ENCODE peak calls at places on chromosome 9, in five cellular contexts. R is effector memory CD4-positive, alpha-beta T cell; M is adipocyte; I is tibial nerve; K is CD4-positive, alpha-beta T cell. D is an unnamed sample.

GRCh38 chr9:127961613-127962150 is 19.1 kb downstream of the EEIG1 start:
- DNase-seq in R (no peak), M (no peak), K (no peak), I (no peak), D (no peak)

GRCh38 chr9:82736126-82736525 is 326.8 kb downstream of the RASEF start:
- DNase-seq in K (no peak), M (no peak), I (no peak), R (no peak), D (no peak)

GRCh38 chr9:93893899-93894690 is 61.1 kb downstream of the BARX1 start:
- DNase-seq in R (no peak), I (no peak), K (no peak), M (no peak), D (peak; percentile 58)

GRCh38 chr9:79955300-79955699 is 383.5 kb downstream of the TLE4 start:
- DNase-seq in R (no peak), I (no peak), K (no peak), M (no peak), D (no peak)

GRCh38 chr9:127485995-127486394 is 34.7 kb downstream of the LRSAM1 start:
- DNase-seq in R (no peak), I (no peak), K (no peak), M (no peak), D (no peak)

GRCh38 chr9:121946465-121946864 is 146.6 kb downstream of the TTLL11 start:
- DNase-seq in R (no peak), K (no peak), M (no peak), I (no peak), D (no peak)

GRCh38 chr9:87076825-87077224 is 129.5 kb upstream of the GAS1 start:
- DNase-seq in M (no peak), I (no peak), K (no peak), R (no peak), D (no peak)

GRCh38 chr9:122218070-122218884 is 10.5 kb downstream of the LHX6 start:
- DNase-seq in R (no peak), M (no peak), I (no peak), K (no peak), D (no peak)

GRCh38 chr9:113537227-113537810 is 73.8 kb downstream of the RGS3 start:
- DNase-seq in M (no peak), R (no peak), K (no peak), I (no peak), D (no peak)

GRCh38 chr9:19130436-19130835 is 3.1 kb upstream of the PLIN2 start:
- DNase-seq in K (no peak), I (no peak), R (no peak), M (no peak), D (no peak)

GRCh38 chr9:16398676-16399075 is 471.8 kb downstream of the BNC2 start:
- DNase-seq in R (no peak), K (no peak), M (no peak), I (no peak), D (no peak)

GRCh38 chr9:98998441-98999151 is 54.9 kb downstream of the COL15A1 start:
- DNase-seq in I (peak; percentile 81), M (peak; percentile 75), K (peak; percentile 23), R (peak; percentile 5), D (peak; percentile 84)

GRCh38 chr9:134722120-134722701 is 80.6 kb downstream of the COL5A1 start:
- DNase-seq in M (peak; percentile 36), K (no peak), R (no peak), I (no peak), D (no peak)

GRCh38 chr9:116372786-116373185 is 219.2 kb downstream of the PAPPA start:
- DNase-seq in I (no peak), K (no peak), R (no peak), M (no peak), D (no peak)

GRCh38 chr9:134602547-134603362 is 38.8 kb upstream of the COL5A1 start:
- DNase-seq in I (peak; percentile 32), K (no peak), R (no peak), M (peak; percentile 97), D (peak; percentile 12)

GRCh38 chr9:12544700-12545099 is 148.5 kb upstream of the TYRP1 start:
- DNase-seq in R (no peak), I (no peak), M (no peak), K (no peak), D (no peak)

DNA sequence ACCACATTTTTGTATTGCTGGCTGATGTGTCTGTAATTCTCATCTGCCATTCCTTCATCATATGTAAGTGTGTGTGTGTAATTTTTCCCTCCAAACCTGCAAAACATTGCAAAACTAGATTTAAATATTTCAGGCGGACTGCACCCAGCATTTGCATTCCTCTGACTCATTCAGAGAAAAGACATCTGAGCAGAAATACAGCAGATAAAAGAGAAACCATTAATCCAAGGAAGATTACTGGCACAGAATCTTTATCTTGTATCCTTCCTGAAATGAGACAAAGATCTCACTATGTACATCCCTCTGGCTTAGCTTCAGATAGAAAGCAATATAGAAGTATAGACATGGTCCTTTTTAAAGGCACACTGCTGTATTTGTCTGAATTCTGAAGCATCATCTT is 275.3 kb downstream of the TMEM38B start:
- DNase-seq in R (no peak), I (no peak), K (no peak), M (no peak), D (no peak)
- H3K9me3 ChIP-seq in R (no peaks in the 10 kb centered on the region), I (no peaks in the 10 kb centered on the region), K (no peaks in the 10 kb centered on the region), M (no peaks in the 10 kb centered on the region), D (no peaks in the 10 kb centered on the region)

GRCh38 chr9:130660326-130660682 is 4.1 kb upstream of the PRDM12 start:
- DNase-seq in M (no peak), R (no peak), K (no peak), I (no peak), D (no peak)
- H3K9me3 ChIP-seq in M (peaks cover 6% of the 10 kb centered on the region), R (no peaks in the 10 kb centered on the region), K (no peaks in the 10 kb centered on the region), I (no peaks in the 10 kb centered on the region), D (no peaks in the 10 kb centered on the region)

DNA sequence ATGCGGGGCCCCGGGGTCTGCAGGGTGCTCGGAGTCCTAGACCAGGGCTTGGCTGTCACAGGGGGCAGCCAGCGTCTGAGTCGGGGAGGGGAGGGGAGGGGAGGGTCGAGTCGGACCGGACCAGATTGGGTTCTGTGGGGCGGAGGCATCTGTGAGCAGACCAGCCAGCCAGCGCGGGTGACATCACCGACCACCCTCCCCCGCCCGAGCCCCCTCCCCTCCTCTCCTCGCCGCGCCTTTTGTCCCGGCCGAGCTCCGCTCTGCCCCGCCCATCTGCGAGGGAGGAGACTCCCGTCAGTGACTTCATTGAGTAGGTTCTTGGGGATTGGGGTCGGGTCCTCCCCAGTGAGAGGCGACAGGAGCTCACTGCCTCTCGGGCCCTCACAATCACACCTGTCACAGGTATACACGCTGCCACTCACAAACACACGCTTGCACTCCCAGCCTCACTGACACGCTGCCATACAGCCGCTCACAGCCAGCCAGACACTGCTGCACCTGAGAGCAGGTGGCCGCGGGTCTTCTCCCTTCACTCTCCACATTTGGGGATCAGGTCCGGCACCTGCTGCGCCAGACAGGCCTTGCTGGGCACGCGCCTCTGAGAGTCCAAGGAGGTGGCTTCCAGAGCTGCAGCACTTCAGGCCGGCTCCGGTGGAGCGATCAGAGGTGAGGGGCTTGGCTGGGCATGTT is 546 bp downstream of the DNAJB5 start:
- DNase-seq in M (peak; percentile 81), R (peak; percentile 33), K (peak; percentile 46), I (no peak), D (peak; percentile 77)
- H3K9me3 ChIP-seq in M (no peaks in the 10 kb centered on the region), R (no peaks in the 10 kb centered on the region), K (no peaks in the 10 kb centered on the region), I (no peaks in the 10 kb centered on the region), D (no peaks in the 10 kb centered on the region)

DNA sequence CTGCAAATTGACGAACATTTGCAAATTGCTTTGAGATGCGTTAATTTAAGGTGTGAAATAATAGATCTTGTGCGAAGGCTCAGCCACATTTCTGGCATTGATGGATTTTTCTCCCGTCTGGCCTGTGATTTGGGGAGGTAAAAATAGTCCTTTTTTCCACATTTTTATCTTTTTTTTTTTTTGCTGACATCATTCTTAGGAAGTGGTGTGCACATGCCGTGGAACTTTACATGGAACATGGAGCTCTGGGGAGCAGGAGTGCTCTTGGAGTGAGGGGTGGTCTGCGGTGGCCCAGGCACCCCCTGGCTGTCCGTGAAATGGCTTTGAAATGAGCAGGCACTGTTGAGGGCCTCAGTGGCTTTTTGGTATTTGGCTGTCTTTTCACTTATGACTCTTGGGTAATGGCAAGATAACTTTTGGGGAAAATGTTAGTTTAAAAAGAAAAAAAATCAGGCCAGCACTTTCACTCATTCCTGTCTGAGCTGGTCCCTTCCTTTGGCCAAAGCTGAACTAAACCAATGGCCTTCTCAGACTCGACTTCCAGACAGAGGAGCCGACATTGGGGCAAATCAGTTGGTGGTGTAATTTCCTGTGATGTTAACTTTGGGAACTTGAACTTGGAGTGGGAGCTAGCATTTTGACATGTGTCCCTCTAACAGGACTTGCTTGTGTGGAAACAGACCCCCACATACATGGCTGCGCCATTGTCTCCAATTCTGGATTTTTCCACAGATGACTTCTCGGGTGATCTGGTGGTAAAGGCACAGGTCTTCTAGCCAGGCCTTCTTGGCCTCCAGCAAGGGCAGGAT is 4.2 kb downstream of the NEK6 start:
- DNase-seq in I (no peak), K (no peak), R (no peak), M (peak; percentile 65), D (no peak)
- H3K9me3 ChIP-seq in I (no peaks in the 10 kb centered on the region), K (no peaks in the 10 kb centered on the region), R (no peaks in the 10 kb centered on the region), M (no peaks in the 10 kb centered on the region), D (no peaks in the 10 kb centered on the region)

DNA sequence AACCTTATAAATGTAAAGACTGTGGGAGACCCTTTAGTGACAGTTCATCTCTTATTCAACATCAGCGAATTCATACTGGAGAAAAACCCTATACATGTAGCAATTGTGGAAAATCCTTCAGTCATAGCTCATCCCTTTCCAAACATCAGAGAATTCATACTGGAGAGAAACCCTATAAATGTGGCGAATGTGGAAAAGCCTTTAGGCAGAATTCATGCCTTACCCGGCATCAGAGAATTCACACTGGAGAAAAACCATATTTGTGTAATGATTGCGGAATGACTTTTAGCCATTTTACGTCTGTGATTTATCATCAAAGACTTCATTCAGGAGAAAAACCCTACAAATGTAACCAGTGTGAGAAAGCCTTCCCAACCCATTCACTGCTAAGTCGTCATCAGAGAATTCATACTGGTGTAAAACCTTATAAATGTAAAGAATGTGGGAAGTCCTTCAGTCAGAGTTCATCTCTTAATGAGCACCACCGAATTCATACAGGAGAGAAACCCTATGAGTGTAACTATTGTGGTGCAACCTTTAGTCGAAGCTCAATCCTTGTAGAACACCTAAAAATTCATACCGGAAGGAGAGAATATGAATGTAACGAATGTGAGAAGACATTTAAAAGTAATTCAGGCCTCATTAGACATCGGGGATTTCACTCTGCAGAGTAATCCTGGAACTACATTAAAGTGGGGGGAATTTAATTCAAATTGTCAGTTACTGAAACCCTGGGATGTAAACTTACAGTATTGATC is 17.7 kb downstream of the ZNF483 start:
- DNase-seq in R (no peak), K (no peak), M (no peak), I (no peak), D (no peak)
- H3K9me3 ChIP-seq in R (peaks cover 52% of the 10 kb centered on the region), K (peaks cover 95% of the 10 kb centered on the region), M (peaks cover 100% of the 10 kb centered on the region), I (peaks cover 98% of the 10 kb centered on the region), D (peaks cover 96% of the 10 kb centered on the region)

D was measured in mucosa of descending colon.